ENCODE peak calls at places on chromosomes 3 and 15, in four cellular contexts. One of them, this sample, is unnamed.

GRCh38 chr3:72657666-72658065 is 190.6 kb downstream of the SHQ1 start:
- DNase-seq in psoas muscle: no peak
- DNase-seq in pancreas: no peak
- DNase-seq in stomach: no peak
- DNase-seq in this sample: no peak

GRCh38 chr15:39255760-39256159 is 325.1 kb upstream of the THBS1 start:
- DNase-seq in psoas muscle: no peak
- DNase-seq in stomach: no peak
- DNase-seq in pancreas: peak; percentile 78
- DNase-seq in this sample: no peak

GRCh38 chr15:93017521-93017920 is 71.5 kb downstream of the RGMA start:
- DNase-seq in psoas muscle: no peak
- DNase-seq in stomach: no peak
- DNase-seq in pancreas: no peak
- DNase-seq in this sample: no peak

GRCh38 chr3:56302417-56302816 is 165.8 kb downstream of the ERC2 start:
- DNase-seq in psoas muscle: no peak
- DNase-seq in pancreas: no peak
- DNase-seq in stomach: no peak
- DNase-seq in this sample: no peak

GRCh38 chr3:107404727-107405519 is 27.7 kb downstream of the CCDC54 start:
- DNase-seq in stomach: no peak
- DNase-seq in psoas muscle: no peak
- DNase-seq in pancreas: no peak
- DNase-seq in this sample: no peak

GRCh38 chr3:159536876-159537275 is 451.8 kb upstream of the IL12A start:
- DNase-seq in psoas muscle: no peak
- DNase-seq in stomach: no peak
- DNase-seq in pancreas: no peak
- DNase-seq in this sample: no peak

GRCh38 chr3:155052470-155052869 is 27.6 kb upstream of the MME start:
- DNase-seq in psoas muscle: no peak
- DNase-seq in stomach: no peak
- DNase-seq in pancreas: no peak
- DNase-seq in this sample: no peak

GRCh38 chr3:101643009-101643844 is 33.7 kb downstream of the ZBTB11 start:
- DNase-seq in pancreas: no peak
- DNase-seq in psoas muscle: no peak
- DNase-seq in stomach: no peak
- DNase-seq in this sample: no peak

GRCh38 chr3:33438284-33438668 is 1.9 kb downstream of the UBP1 start:
- DNase-seq in pancreas: no peak
- DNase-seq in stomach: no peak
- DNase-seq in psoas muscle: no peak
- DNase-seq in this sample: no peak

GRCh38 chr3:14425574-14426304 is 23.3 kb downstream of the SLC6A6 start:
- DNase-seq in pancreas: peak; percentile 24
- DNase-seq in stomach: peak; percentile 66
- DNase-seq in psoas muscle: no peak
- DNase-seq in this sample: peak; percentile 70

GRCh38 chr15:60917469-60918130 is 311.5 kb downstream of the RORA start:
- DNase-seq in stomach: peak; percentile 54
- DNase-seq in psoas muscle: peak; percentile 63
- DNase-seq in pancreas: peak; percentile 78
- DNase-seq in this sample: peak; percentile 36

GRCh38 chr3:195757371-195757770 is 36.6 kb downstream of the MUC20 start:
- DNase-seq in pancreas: no peak
- DNase-seq in psoas muscle: no peak
- DNase-seq in stomach: no peak
- DNase-seq in this sample: peak; percentile 73

GRCh38 chr3:67109651-67110204 is 111.6 kb downstream of the KBTBD8 start:
- DNase-seq in psoas muscle: no peak
- DNase-seq in pancreas: no peak
- DNase-seq in stomach: no peak
- DNase-seq in this sample: no peak

GRCh38 chr15:99250494-99251435 is 516 bp upstream of the LRRC28 start:
- DNase-seq in pancreas: peak; percentile 98
- DNase-seq in psoas muscle: peak; percentile 98
- DNase-seq in stomach: peak; percentile 99
- DNase-seq in this sample: peak; percentile 98

GRCh38 chr15:99014803-99015676 is 7.4 kb upstream of the PGPEP1L start:
- DNase-seq in psoas muscle: peak; percentile 75
- DNase-seq in pancreas: peak; percentile 94
- DNase-seq in stomach: peak; percentile 80
- DNase-seq in this sample: peak; percentile 90

GRCh38 chr3:172218350-172219323 is 179.3 kb downstream of the FNDC3B start:
- DNase-seq in pancreas: no peak
- DNase-seq in stomach: no peak
- DNase-seq in psoas muscle: no peak
- DNase-seq in this sample: no peak

GRCh38 chr15:59532770-59533379 is 78.7 kb upstream of the GCNT3 start:
- DNase-seq in stomach: peak; percentile 25
- DNase-seq in psoas muscle: no peak
- DNase-seq in pancreas: no peak
- DNase-seq in this sample: no peak

GRCh38 chr3:56764184-56764583 is 37.6 kb downstream of the ARHGEF3 start:
- DNase-seq in pancreas: no peak
- DNase-seq in psoas muscle: no peak
- DNase-seq in stomach: no peak
- DNase-seq in this sample: no peak

GRCh38 chr3:29384640-29385039 is 103.8 kb downstream of the RBMS3 start:
- DNase-seq in stomach: no peak
- DNase-seq in pancreas: no peak
- DNase-seq in psoas muscle: peak; percentile 30
- DNase-seq in this sample: no peak

GRCh38 chr15:69815793-69816192 is 281.9 kb downstream of the TLE3 start:
- DNase-seq in stomach: no peak
- DNase-seq in pancreas: no peak
- DNase-seq in psoas muscle: no peak
- DNase-seq in this sample: no peak

GRCh38 chr15:29139540-29140459 is 129.8 kb downstream of the NSMCE3 start:
- DNase-seq in stomach: peak; percentile 38
- DNase-seq in pancreas: no peak
- DNase-seq in psoas muscle: peak; percentile 19
- DNase-seq in this sample: peak; percentile 86

GRCh38 chr15:29143293-29143692 is 126.3 kb downstream of the NSMCE3 start:
- DNase-seq in stomach: no peak
- DNase-seq in psoas muscle: no peak
- DNase-seq in pancreas: no peak
- DNase-seq in this sample: no peak

GRCh38 chr15:29140475-29141172 is 129.0 kb downstream of the NSMCE3 start:
- DNase-seq in pancreas: no peak
- DNase-seq in stomach: peak; percentile 11
- DNase-seq in psoas muscle: no peak
- DNase-seq in this sample: no peak

GRCh38 chr15:29141908-29142747 is 127.5 kb downstream of the NSMCE3 start:
- DNase-seq in psoas muscle: no peak
- DNase-seq in pancreas: no peak
- DNase-seq in stomach: no peak
- DNase-seq in this sample: no peak

GRCh38 chr15:29141206-29141907 is 128.3 kb downstream of the NSMCE3 start:
- DNase-seq in psoas muscle: no peak
- DNase-seq in pancreas: no peak
- DNase-seq in stomach: peak; percentile 11
- DNase-seq in this sample: no peak
- H3K27me3 ChIP-seq in psoas muscle: peaks cover 41% of the 10 kb centered on the region
- H3K27me3 ChIP-seq in pancreas: no peaks in the 10 kb centered on the region
- H3K27me3 ChIP-seq in stomach: peaks cover 12% of the 10 kb centered on the region
- H3K27me3 ChIP-seq in this sample: no peaks in the 10 kb centered on the region

DNA sequence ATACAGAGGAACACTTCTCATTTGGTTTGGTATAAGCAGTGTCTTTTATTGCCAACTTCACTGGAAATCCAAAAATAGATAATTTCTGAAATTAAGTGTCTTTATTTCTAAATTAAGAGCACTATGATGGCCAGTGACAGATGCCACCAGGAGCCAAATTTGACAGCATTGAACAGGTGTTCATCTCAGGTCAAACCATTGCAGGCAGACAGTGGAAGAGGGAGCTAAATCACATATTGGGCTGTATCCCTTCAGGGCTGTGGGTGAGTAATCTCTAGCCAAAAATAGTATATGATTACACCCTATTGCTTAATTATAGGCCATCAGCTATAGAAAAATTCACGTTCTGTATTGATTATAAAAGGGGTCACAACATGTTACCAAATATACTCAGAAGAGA is 457.7 kb downstream of the NAALADL2 start:
- DNase-seq in psoas muscle: no peak
- DNase-seq in pancreas: no peak
- DNase-seq in stomach: no peak
- DNase-seq in this sample: no peak
- H3K27ac ChIP-seq in psoas muscle: no peak overlapping the region
- H3K27ac ChIP-seq in pancreas: no peak overlapping the region
- H3K27ac ChIP-seq in stomach: no peak overlapping the region
- H3K27ac ChIP-seq in this sample: no peak overlapping the region

GRCh38 chr3:13005301-13005700 is 67.9 kb downstream of the IQSEC1 start:
- DNase-seq in stomach: no peak
- DNase-seq in psoas muscle: no peak
- DNase-seq in pancreas: peak; percentile 49
- DNase-seq in this sample: no peak
- H3K4me3 ChIP-seq in stomach: no peak overlapping the region
- H3K4me3 ChIP-seq in psoas muscle: no peak overlapping the region
- H3K4me3 ChIP-seq in pancreas: no peak overlapping the region
- H3K4me3 ChIP-seq in this sample: no peak overlapping the region

GRCh38 chr15:92005154-92005553 is 151.6 kb downstream of the SLCO3A1 start:
- DNase-seq in stomach: no peak
- DNase-seq in psoas muscle: no peak
- DNase-seq in pancreas: no peak
- DNase-seq in this sample: no peak

GRCh38 chr15:92006186-92007028 is 152.9 kb downstream of the SLCO3A1 start:
- DNase-seq in stomach: no peak
- DNase-seq in psoas muscle: no peak
- DNase-seq in pancreas: no peak
- DNase-seq in this sample: no peak

GRCh38 chr15:92011611-92012367 is 158.3 kb downstream of the SLCO3A1 start:
- DNase-seq in stomach: no peak
- DNase-seq in psoas muscle: peak; percentile 57
- DNase-seq in pancreas: no peak
- DNase-seq in this sample: no peak

GRCh38 chr15:92012368-92012629 is 158.8 kb downstream of the SLCO3A1 start:
- DNase-seq in psoas muscle: no peak
- DNase-seq in pancreas: no peak
- DNase-seq in stomach: no peak
- DNase-seq in this sample: no peak

DNA sequence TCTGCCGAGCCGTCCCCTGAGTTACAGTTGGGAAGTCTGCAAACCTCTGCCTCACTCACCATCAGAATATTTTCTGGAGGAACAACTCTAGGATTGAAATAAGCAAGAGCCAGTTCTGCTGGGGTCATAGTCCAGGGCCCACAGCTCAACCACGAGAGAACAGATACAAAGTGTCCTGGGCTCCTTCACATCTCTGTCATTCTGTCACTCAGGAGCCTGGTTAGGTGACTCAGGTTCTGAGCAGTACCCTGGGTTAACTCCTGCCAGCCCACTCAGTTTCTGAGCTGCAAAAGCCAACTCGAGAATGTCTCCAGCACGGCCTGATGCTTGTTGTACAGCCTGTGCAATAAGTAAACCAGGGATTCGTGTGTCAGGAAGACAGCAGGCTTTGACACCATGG is 155.7 kb downstream of the SLCO3A1 start:
- DNase-seq in psoas muscle: no peak
- DNase-seq in stomach: no peak
- DNase-seq in pancreas: no peak
- DNase-seq in this sample: no peak
- H3K27me3 ChIP-seq in psoas muscle: no peaks in the 10 kb centered on the region
- H3K27me3 ChIP-seq in stomach: no peaks in the 10 kb centered on the region
- H3K27me3 ChIP-seq in pancreas: no peaks in the 10 kb centered on the region
- H3K27me3 ChIP-seq in this sample: no peaks in the 10 kb centered on the region

This sample was measured in left lung.